ENCODE peak calls at places on chromosomes 4 and X, in four cellular contexts. Z is thoracic aorta, H is NCI-H345, B is lung microvascular endothelial cell. L is an unnamed sample.

GRCh38 chr4:159422626-159423025 is 319.7 kb downstream of the RAPGEF2 start:
- DNase-seq in Z (no peak), H (no peak), B (no peak), L (no peak)

GRCh38 chr4:99968330-99968729 is 18.3 kb upstream of the H2AZ1 start:
- DNase-seq in Z (no peak), H (no peak), B (no peak), L (peak)

GRCh38 chrX:10199212-10199611 is 42.4 kb downstream of the CLCN4 start:
- DNase-seq in Z (no peak), H (no peak), B (no peak), L (no peak)

GRCh38 chrX:27336466-27337091 is 126.6 kb downstream of the PPP4R3C start:
- DNase-seq in H (peak), Z (no peak), B (peak), L (peak)

GRCh38 chrX:17590892-17591740 is 146.2 kb upstream of the SCML1 start:
- DNase-seq in H (peak), B (peak), Z (no peak), L (peak)

GRCh38 chrX:153317306-153317705 is 4.3 kb downstream of the PNMA6F start:
- DNase-seq in H (no peak), Z (no peak), B (no peak), L (no peak)

GRCh38 chr4:142278171-142278570 is 567.9 kb downstream of the INPP4B start:
- DNase-seq in B (no peak), Z (no peak), H (no peak), L (no peak)

GRCh38 chrX:116185163-116185562 is 14.6 kb downstream of the AGTR2 start:
- DNase-seq in B (no peak), H (no peak), Z (no peak), L (no peak)

GRCh38 chr4:184596617-184597185 is 52.5 kb downstream of the CASP3 start:
- DNase-seq in Z (no peak), B (no peak), H (no peak), L (no peak)

GRCh38 chr4:109998867-109999303 is 86.2 kb downstream of the EGF start:
- DNase-seq in B (peak), H (peak), Z (no peak), L (peak)

GRCh38 chr4:7964890-7965662 is 25.4 kb upstream of the AFAP1 start:
- DNase-seq in H (no peak), B (peak), Z (no peak), L (peak)

GRCh38 chr4:69743476-69744156 is 16.8 kb downstream of the SULT1B1 start:
- DNase-seq in B (no peak), Z (no peak), H (no peak), L (no peak)

GRCh38 chr4:141654098-141654497 is 17.7 kb downstream of the IL15 start:
- DNase-seq in Z (peak), B (peak), H (no peak), L (no peak)

GRCh38 chrX:125765347-125765746 is 400.7 kb downstream of the DCAF12L2 start:
- DNase-seq in Z (no peak), H (no peak), B (no peak), L (no peak)

GRCh38 chr4:118992149-118992548 is 103.5 kb downstream of the SYNPO2 start:
- DNase-seq in B (no peak), Z (no peak), H (no peak), L (no peak)

GRCh38 chrX:97490656-97491055 is 606.9 kb downstream of the RPA4 start:
- DNase-seq in H (no peak), B (no peak), Z (no peak), L (no peak)

GRCh38 chr4:180664766-180665368 is 1578.3 kb upstream of the TENM3 start:
- DNase-seq in H (peak), Z (no peak), B (peak), L (peak)

GRCh38 chr4:185740471-185740873 is 71.5 kb downstream of the SORBS2 start:
- DNase-seq in B (peak), Z (no peak), H (peak), L (no peak)

GRCh38 chr4:74715731-74716435 is 78.4 kb downstream of the BTC start:
- DNase-seq in H (no peak), B (no peak), Z (no peak), L (no peak)

GRCh38 chrX:120677017-120677652 is 47.3 kb upstream of the C1GALT1C1 start:
- DNase-seq in H (no peak), Z (no peak), B (no peak), L (no peak)

GRCh38 chrX:83916525-83916924 is 55.6 kb downstream of the CYLC1 start:
- DNase-seq in H (no peak), Z (no peak), B (peak), L (no peak)

GRCh38 chrX:66162331-66162822 is 1.7 kb upstream of the HEPH start:
- DNase-seq in H (no peak), Z (no peak), B (no peak), L (no peak)

GRCh38 chr4:1170805-1171305 is 1.5 kb downstream of the SPON2 start:
- DNase-seq in Z (no peak), H (no peak), B (no peak), L (no peak)

GRCh38 chr4:8819019-8819418 is 52.6 kb downstream of the HMX1 start:
- DNase-seq in Z (no peak), H (no peak), B (no peak), L (no peak)

GRCh38 chr4:19774690-19775256 is 476.9 kb upstream of the SLIT2 start:
- DNase-seq in H (no peak), Z (no peak), B (no peak), L (no peak)

GRCh38 chrX:96314974-96315373 is 369.7 kb upstream of the DIAPH2 start:
- DNase-seq in H (no peak), Z (no peak), B (peak), L (peak)

GRCh38 chrX:67732864-67733263 is 189.0 kb downstream of the AR start:
- DNase-seq in Z (no peak), B (no peak), H (no peak), L (no peak)

GRCh38 chrX:71579136-71579989 is 1.1 kb downstream of the GCNA start:
- DNase-seq in B (no peak), H (no peak), Z (no peak), L (no peak)

GRCh38 chrX:67094061-67094460 is 449.8 kb upstream of the AR start:
- DNase-seq in H (no peak), B (no peak), Z (no peak), L (no peak)

GRCh38 chr4:80454040-80454439 is 118.5 kb downstream of the CFAP299 start:
- DNase-seq in Z (no peak), H (no peak), B (no peak), L (peak)

GRCh38 chr4:11130195-11130975 is 298.3 kb downstream of the HS3ST1 start:
- DNase-seq in B (no peak), H (no peak), Z (no peak), L (peak)

GRCh38 chr4:165199722-165200121 is 7.6 kb upstream of the KLHL2 start:
- DNase-seq in B (no peak), Z (no peak), H (no peak), L (peak)

GRCh38 chrX:104172788-104173187 is 6.5 kb downstream of the FAM199X start:
- DNase-seq in H (no peak), B (no peak), Z (no peak), L (no peak)

GRCh38 chr4:123587983-123588494 is 191.4 kb downstream of the SPRY1 start:
- DNase-seq in H (peak), Z (no peak), B (no peak), L (peak)

GRCh38 chr4:105978684-105979296 is 83.5 kb downstream of the NPNT start:
- DNase-seq in B (peak), H (no peak), Z (peak), L (no peak)